ENCODE peak calls at places on chromosomes 2 and 18, in six cellular contexts. M is A549, X is K562, J is GM12878, K is endothelial cell of umbilical vein, O is HepG2. B is an unnamed sample.

GRCh38 chr2:201953880-201954279 is 79.8 kb upstream of the FZD7 start:
- DNase-seq in M (no peak), J (no peak), X (no peak), K (no peak), O (no peak), B (no peak)

GRCh38 chr2:237603718-237604362 is 13.3 kb upstream of the RAB17 start:
- DNase-seq in O (peak; percentile 40), K (peak; percentile 96), M (no peak), X (no peak), J (peak; percentile 35), B (peak; percentile 29)

GRCh38 chr2:230318190-230319121 is 8.5 kb upstream of the SP140L start:
- DNase-seq in X (no peak), J (peak; percentile 26), M (no peak), O (no peak), K (no peak), B (peak; percentile 66)

GRCh38 chr2:103788346-103788745 is 1026.5 kb downstream of the TMEM182 start:
- DNase-seq in M (no peak), X (no peak), J (no peak), O (peak; percentile 12), K (no peak), B (no peak)

GRCh38 chr2:167853717-167854116 is 393.7 kb downstream of the STK39 start:
- DNase-seq in O (no peak), J (no peak), K (no peak), M (no peak), X (no peak), B (no peak)

GRCh38 chr18:35193313-35193712 is 47.5 kb upstream of the ZNF397 start:
- DNase-seq in J (no peak), K (no peak), M (no peak), X (no peak), O (no peak), B (no peak)

GRCh38 chr18:30271716-30272115 is 770.8 kb downstream of the DSC3 start:
- DNase-seq in J (no peak), X (no peak), K (no peak), M (no peak), O (no peak), B (no peak)

GRCh38 chr2:36356199-36356989 is 816 bp downstream of the CRIM1 start:
- DNase-seq in O (no peak), J (no peak), M (no peak), K (peak; percentile 23), X (no peak), B (peak; percentile 68)

GRCh38 chr2:170974304-170974993 is 45.4 kb downstream of the GORASP2 start:
- DNase-seq in J (no peak), X (no peak), K (no peak), O (peak; percentile 86), M (peak; percentile 20), B (no peak)

GRCh38 chr2:6214471-6214870 is 522.3 kb downstream of the SOX11 start:
- DNase-seq in K (no peak), X (no peak), J (no peak), M (no peak), O (no peak), B (no peak)

GRCh38 chr18:12121175-12122095 is 27.8 kb downstream of the ANKRD62 start:
- DNase-seq in O (peak; percentile 16), J (no peak), K (peak; percentile 23), X (peak; percentile 12), M (no peak), B (peak; percentile 4)

GRCh38 chr2:216877085-216877484 is 17.2 kb upstream of the TNP1 start:
- DNase-seq in X (no peak), O (no peak), K (peak; percentile 4), M (no peak), J (no peak), B (peak; percentile 17)

GRCh38 chr2:224401641-224402342 is at the start of gene FAM124B:
- DNase-seq in J (no peak), O (no peak), X (peak; percentile 36), M (no peak), K (peak; percentile 99), B (peak; percentile 28)

GRCh38 chr2:159873136-159873728 is 75.2 kb upstream of the CD302 start:
- DNase-seq in O (no peak), X (peak; percentile 19), M (no peak), K (no peak), J (no peak), B (peak; percentile 39)

GRCh38 chr2:45264227-45265225 is 255.3 kb upstream of the SIX2 start:
- DNase-seq in O (no peak), X (no peak), J (no peak), K (no peak), M (no peak), B (no peak)

GRCh38 chr2:232896700-232897385 is 26.8 kb downstream of the SNORC start:
- DNase-seq in K (no peak), J (no peak), X (no peak), O (no peak), M (no peak), B (no peak)

GRCh38 chr2:232897386-232897970 is 27.4 kb downstream of the SNORC start:
- DNase-seq in J (no peak), X (no peak), M (no peak), O (no peak), K (no peak), B (no peak)

GRCh38 chr2:232896111-232896510 is 26.0 kb downstream of the SNORC start:
- DNase-seq in J (no peak), O (no peak), K (no peak), X (no peak), M (no peak), B (no peak)

GRCh38 chr2:232898592-232899541 is 28.8 kb downstream of the SNORC start:
- DNase-seq in K (peak; percentile 61), O (no peak), X (no peak), J (no peak), M (no peak), B (no peak)

GRCh38 chr2:232897971-232898408 is 27.9 kb downstream of the SNORC start:
- DNase-seq in X (no peak), O (no peak), M (no peak), J (no peak), K (no peak), B (no peak)
- TF ChIP-seq MYC in X (no peak), O (no peak), M (no peak), J (no peak), K (no peak), B (no peak)

DNA sequence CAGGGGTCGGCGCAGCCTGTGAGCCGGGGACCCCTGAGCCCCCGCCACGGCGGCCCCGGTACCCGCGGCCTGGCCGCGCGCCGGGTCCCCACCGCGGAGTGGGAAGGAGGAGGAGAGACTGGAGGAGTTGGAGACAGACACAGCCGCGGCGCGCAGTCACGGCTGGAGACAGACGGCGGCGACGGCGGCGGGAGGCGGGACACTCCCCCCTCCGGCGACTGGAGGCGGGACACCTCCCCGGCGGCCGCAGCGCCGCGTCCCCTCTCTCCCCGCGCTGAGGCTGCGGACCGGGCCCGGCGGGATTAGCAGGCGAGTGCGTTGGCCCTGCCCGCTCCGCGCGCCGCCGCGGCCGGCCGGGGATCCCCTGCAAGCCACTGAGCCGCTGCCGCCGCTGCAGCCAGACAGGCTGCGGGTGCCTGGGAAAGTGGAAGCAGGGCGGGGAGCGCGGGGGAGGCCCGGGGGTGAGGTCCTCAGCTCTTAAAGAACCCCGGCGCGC is 1.0 kb upstream of the LDLRAD4 start:
- DNase-seq in J (no peak), O (no peak), K (peak; percentile 47), X (peak; percentile 39), M (no peak), B (peak; percentile 43)
- TF ChIP-seq MAX in J (no peak), O (peak; percentile 16), K (no peak), X (no peak), M (no peak), B (no peak)

DNA sequence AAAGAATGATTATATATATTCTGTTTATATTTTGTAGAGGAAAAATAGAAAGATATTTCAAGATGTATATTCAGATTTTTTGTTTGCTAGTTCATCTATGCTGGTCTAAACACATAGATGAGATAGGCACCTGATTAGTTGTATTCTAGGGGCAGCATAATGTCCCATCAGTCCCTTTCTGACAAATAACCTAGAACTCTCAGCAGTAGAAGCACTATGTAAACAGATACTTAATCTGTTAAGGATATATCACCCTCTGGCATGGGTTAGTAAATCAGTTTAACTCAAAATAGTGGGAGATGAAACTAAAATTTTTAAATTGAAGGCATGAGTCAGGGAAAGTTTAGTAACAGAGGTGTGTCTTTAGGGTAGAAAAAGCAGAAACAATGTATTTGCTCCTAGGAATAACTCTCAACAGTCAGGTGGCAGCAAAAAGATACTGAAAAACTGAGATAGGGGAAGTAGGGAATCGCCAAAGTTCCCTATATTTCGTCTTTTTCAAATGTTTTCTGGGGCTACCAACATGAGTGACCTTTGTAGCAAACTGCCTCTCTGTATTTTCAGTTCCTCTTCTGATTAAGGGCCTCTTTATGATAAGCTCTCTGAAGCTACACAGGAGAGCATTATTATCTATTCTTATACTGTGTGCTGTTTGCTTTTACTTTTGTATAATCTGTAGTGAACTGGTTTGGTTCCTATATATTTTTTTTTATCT is 5.7 kb downstream of the PPP1R1C start:
- DNase-seq in K (no peak), J (peak; percentile 57), O (no peak), M (no peak), X (no peak), B (peak; percentile 23)
- H3K4me3 ChIP-seq in K (no peak overlapping the region), J (peak overlapping the region; percentile 18), O (no peak overlapping the region), M (no peak overlapping the region), X (no peak overlapping the region), B (no peak overlapping the region)

GRCh38 chr2:190090148-190090547 is 27.6 kb upstream of the MSTN start:
- DNase-seq in O (no peak), X (no peak), J (no peak), M (no peak), K (no peak), B (no peak)

GRCh38 chr2:190088917-190089316 is 26.4 kb upstream of the MSTN start:
- DNase-seq in M (peak; percentile 10), O (peak; percentile 73), K (peak; percentile 72), J (peak; percentile 20), X (peak; percentile 29), B (peak; percentile 73)

GRCh38 chr2:190097115-190097514 is 34.6 kb upstream of the MSTN start:
- DNase-seq in O (no peak), X (no peak), M (no peak), K (no peak), J (no peak), B (no peak)

GRCh38 chr2:190094471-190094870 is 31.9 kb upstream of the MSTN start:
- DNase-seq in M (no peak), K (peak; percentile 36), X (no peak), J (no peak), O (no peak), B (no peak)

GRCh38 chr2:190093793-190094192 is 31.3 kb upstream of the MSTN start:
- DNase-seq in X (no peak), M (no peak), O (no peak), J (no peak), K (no peak), B (peak; percentile 4)
- TF ChIP-seq MYC in X (no peak), M (no peak), O (no peak), J (no peak), K (no peak), B (no peak)